ENCODE peak calls at places on chromosomes 11 and 22, in ten cellular contexts. K, I, C, F, V, L, W, H, Y and Z are unnamed samples. For H3K4me1, the result is how much of the 10 kb centered on the place peaks cover.

GRCh38 chr11:91303754-91304153 is 920.9 kb upstream of the FAT3 start:
- DNase-seq in V (no peak), C (no peak), L (peak), I (no peak), K (no peak), W (no peak), Y (no peak), H (no peak), F (no peak), Z (no peak)

GRCh38 chr11:127288926-127289325 is 288.4 kb upstream of the KIRREL3 start:
- DNase-seq in L (no peak), K (peak), H (no peak), V (no peak), I (no peak), Y (no peak), F (no peak), C (no peak), W (no peak), Z (no peak)

GRCh38 chr11:65854161-65854592 is 3.8 kb downstream of the CFL1 start:
- DNase-seq in C (no peak), L (no peak), I (peak), K (no peak), W (peak), H (no peak), F (peak), V (peak), Y (peak), Z (no peak)

GRCh38 chr11:60918251-60918940 is 4.4 kb downstream of the TMEM109 start:
- DNase-seq in K (no peak), L (no peak), W (peak), I (no peak), V (no peak), F (no peak), Y (no peak), H (no peak), C (no peak), Z (no peak)

GRCh38 chr22:35541254-35541748 is 670 bp downstream of the RASD2 start:
- DNase-seq in W (no peak), L (no peak), C (no peak), Y (peak), H (no peak), I (peak), F (peak), K (no peak), V (peak), Z (no peak)

GRCh38 chr11:281486-282161 is 3.4 kb downstream of the NLRP6 start:
- DNase-seq in W (no peak), F (no peak), V (no peak), C (no peak), K (no peak), L (no peak), I (peak), Y (no peak), H (no peak), Z (no peak)

GRCh38 chr11:128888034-128888985 is 2.8 kb upstream of the KCNJ5 start:
- DNase-seq in F (no peak), H (no peak), V (peak), K (no peak), I (no peak), Y (no peak), L (no peak), W (no peak), C (peak), Z (no peak)

GRCh38 chr11:27497284-27497866 is 9.2 kb downstream of the LIN7C start:
- DNase-seq in H (no peak), L (peak), C (no peak), W (no peak), K (no peak), Y (no peak), V (no peak), I (no peak), F (no peak), Z (no peak)

GRCh38 chr11:9015677-9016076 is 11.9 kb upstream of the NRIP3 start:
- DNase-seq in L (peak), C (peak), V (peak), W (peak), K (peak), I (peak), Y (peak), F (peak), H (peak), Z (peak)

GRCh38 chr11:108498046-108498815 is at the start of gene POGLUT3:
- DNase-seq in Y (peak), W (peak), K (peak), F (peak), I (peak), H (no peak), V (peak), L (peak), C (peak), Z (peak)

GRCh38 chr22:48900626-48901025 is 927.0 kb downstream of the BRD1 start:
- DNase-seq in V (no peak), Y (no peak), H (no peak), K (no peak), F (no peak), W (no peak), I (no peak), L (no peak), C (no peak), Z (no peak)

GRCh38 chr11:71129624-71130023 is 122.8 kb downstream of the SHANK2 start:
- DNase-seq in W (no peak), I (no peak), H (no peak), V (no peak), C (no peak), F (no peak), K (no peak), L (no peak), Y (no peak), Z (no peak)

GRCh38 chr11:44304091-44305084 is 5.6 kb downstream of the ALX4 start:
- DNase-seq in W (no peak), Y (no peak), C (no peak), F (no peak), L (no peak), K (no peak), I (no peak), V (no peak), H (no peak), Z (no peak)

DNA sequence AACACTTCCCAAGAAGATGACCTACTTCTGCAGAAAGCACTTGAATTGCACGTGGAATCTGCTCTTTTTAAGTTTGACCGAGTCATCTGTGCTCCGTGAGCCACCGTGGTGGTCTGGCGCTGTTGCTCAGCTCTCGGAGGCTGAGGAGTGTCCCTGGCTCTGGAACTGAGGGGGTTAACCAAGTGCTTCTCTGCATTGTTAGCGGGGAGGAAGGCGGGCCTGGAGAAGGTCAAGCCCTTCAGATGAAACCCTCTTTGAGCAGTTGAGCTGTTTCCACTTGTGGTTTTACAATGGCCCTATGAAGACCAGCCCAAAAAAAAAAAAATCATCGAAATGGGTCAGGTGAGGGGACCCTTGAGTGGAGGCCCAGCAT is 286.4 kb downstream of the NTM start:
- DNase-seq in C (no peak), V (no peak), F (no peak), L (no peak), K (no peak), I (no peak), H (no peak), W (no peak), Y (no peak), Z (no peak)
- TF ChIP-seq POLR2A in C (no peak), V (no peak), F (no peak), L (no peak), K (no peak), I (no peak), H (no peak), W (no peak), Y (no peak), Z (no peak)

GRCh38 chr11:95515379-95515778 is 274.2 kb downstream of the FAM76B start:
- DNase-seq in V (no peak), C (no peak), F (no peak), L (peak), Y (no peak), I (no peak), H (no peak), K (no peak), W (no peak), Z (no peak)
- H3K4me1 ChIP-seq in V (under half), C (under half), F (under half), L (under half), Y (under half), I (under half), H (under half), K (under half), W (under half), Z (under half)

GRCh38 chr11:122910775-122911174 is 28.2 kb downstream of the JHY start:
- DNase-seq in W (no peak), H (peak), I (no peak), Y (no peak), L (peak), V (no peak), C (no peak), K (no peak), F (no peak), Z (no peak)
- TF ChIP-seq CTCF in W (no peak), H (peak), I (peak), Y (no peak), L (peak), V (no peak), C (peak), K (peak), F (no peak), Z (no peak)

DNA sequence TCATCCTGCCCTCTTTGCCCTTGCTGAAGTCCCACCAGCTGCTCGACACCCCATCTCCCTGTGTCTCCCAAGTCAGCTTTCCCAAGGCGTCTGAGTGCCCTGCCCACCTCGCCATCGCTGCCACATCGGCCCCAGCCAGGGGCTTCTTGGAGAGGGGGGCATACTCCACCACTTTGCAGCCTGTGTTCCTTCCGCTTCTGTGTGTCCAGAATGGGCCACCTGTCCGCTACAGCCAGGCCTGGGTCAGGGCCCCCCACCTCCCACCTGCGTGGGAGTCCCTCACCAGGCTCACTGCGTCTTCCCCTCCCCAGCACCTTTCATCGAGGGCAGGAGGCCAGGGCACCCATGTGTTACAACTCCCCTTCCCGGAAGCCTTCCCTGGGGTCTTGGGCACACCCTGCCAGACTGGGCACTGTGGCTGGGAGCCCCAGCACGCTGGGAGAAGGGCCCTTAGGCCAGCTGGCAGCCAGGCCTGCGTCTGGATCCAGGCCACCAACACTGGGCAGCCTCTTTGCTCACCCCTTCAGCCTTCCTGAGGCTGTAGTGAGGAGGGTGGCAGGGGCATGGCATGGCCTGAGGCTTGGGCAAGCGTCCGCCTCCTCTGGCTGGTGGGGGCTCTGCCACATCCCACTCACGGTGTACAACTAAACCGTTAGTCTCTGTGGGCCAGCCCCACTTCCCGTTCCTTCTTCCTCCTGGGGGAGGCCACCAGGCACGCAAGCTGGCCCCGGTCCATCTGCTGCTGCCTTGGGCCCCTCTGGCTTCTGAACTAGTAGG is 13.4 kb downstream of the CPT1A start:
- DNase-seq in H (no peak), V (peak), W (peak), I (no peak), Y (peak), F (no peak), K (no peak), C (no peak), L (no peak), Z (no peak)
- TF ChIP-seq POLR2A in H (no peak), V (no peak), W (no peak), I (no peak), Y (no peak), F (no peak), K (no peak), C (no peak), L (no peak), Z (no peak)

DNA sequence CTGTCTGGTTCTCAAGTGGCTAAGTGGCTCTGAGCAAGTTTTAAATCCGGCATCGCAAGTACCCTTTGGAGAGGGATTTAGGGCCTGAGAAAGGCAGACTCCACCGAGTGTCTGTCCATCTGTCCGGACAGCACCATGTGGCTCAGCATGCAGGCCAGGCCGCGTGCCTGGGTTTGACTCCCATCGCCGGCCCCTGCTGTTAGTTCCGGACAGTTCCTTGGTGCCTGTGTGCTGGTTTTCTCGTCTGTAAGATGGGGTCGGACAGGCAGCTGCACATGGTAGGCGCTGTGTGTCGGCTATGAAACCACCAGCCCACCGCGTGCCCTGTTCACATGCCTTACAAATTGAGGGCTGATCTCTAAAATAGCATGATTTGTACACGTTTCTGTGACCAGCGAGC is 31.0 kb downstream of the NUP50 start:
- DNase-seq in V (no peak), L (no peak), I (no peak), H (no peak), C (no peak), W (no peak), F (no peak), Y (no peak), K (no peak), Z (no peak)
- H3K4me1 ChIP-seq in V (under half), L (under half), I (under half), H (under half), C (under half), W (under half), F (under half), Y (under half), K (under half), Z (under half)

GRCh38 chr11:19714387-19715363 is 2.0 kb downstream of the NAV2 start:
- DNase-seq in H (no peak), F (no peak), L (peak), K (peak), C (peak), I (peak), V (peak), Y (no peak), W (peak), Z (peak)
- TF ChIP-seq CTCF in H (no peak), F (no peak), L (peak), K (no peak), C (no peak), I (no peak), V (no peak), Y (no peak), W (no peak), Z (no peak)

GRCh38 chr11:63614136-63614664 is at the start of gene PLAAT3:
- DNase-seq in W (peak), Y (peak), I (peak), K (peak), C (no peak), V (peak), L (no peak), H (peak), F (peak), Z (peak)

GRCh38 chr11:63611395-63611747 is 2.9 kb downstream of the PLAAT3 start:
- DNase-seq in F (no peak), K (no peak), I (no peak), C (no peak), H (no peak), V (no peak), W (no peak), Y (no peak), L (no peak), Z (no peak)

GRCh38 chr11:63610604-63611394 is 3.4 kb downstream of the PLAAT3 start:
- DNase-seq in C (no peak), K (peak), Y (peak), I (peak), W (peak), F (no peak), L (no peak), H (no peak), V (no peak), Z (no peak)

GRCh38 chr11:63612181-63612580 is 2.1 kb downstream of the PLAAT3 start:
- DNase-seq in V (no peak), W (no peak), I (no peak), C (no peak), K (no peak), L (no peak), H (no peak), F (no peak), Y (no peak), Z (no peak)

DNA sequence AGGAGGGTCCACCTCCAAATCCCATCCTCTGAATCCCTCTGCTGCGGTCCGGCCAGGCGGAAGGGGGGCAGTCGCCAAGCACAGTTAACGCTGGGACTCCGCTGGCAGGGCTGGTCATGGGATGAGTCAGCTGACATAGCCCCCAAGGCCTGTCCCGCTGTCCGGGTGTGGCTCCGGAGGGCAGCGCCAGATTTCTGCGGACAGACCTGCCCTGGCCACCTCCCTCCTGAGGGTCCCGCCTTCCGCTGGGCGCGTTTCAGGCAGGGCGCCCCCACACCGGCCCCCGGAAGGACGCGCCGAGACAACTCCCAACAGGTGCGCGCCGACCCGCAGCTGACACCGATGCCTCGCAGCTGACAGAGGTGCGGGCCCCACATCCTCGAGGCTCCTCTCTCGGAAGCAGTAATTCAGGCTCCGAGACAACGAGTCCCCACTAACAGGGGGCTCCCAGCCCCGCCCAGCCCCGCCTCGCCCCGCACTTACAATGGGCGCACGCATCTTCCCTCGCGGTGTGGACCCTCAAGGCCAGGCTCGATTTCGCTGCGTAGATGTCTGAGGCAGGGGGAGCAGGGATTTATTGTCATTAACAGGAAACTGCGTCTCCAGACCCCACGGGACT is 607 bp downstream of the PLAAT3 start:
- DNase-seq in C (no peak), F (peak), I (peak), H (no peak), W (peak), L (no peak), K (peak), Y (peak), V (peak), Z (peak)
- TF ChIP-seq POLR2A in C (no peak), F (no peak), I (no peak), H (no peak), W (no peak), L (no peak), K (no peak), Y (no peak), V (no peak), Z (peak)

DNA sequence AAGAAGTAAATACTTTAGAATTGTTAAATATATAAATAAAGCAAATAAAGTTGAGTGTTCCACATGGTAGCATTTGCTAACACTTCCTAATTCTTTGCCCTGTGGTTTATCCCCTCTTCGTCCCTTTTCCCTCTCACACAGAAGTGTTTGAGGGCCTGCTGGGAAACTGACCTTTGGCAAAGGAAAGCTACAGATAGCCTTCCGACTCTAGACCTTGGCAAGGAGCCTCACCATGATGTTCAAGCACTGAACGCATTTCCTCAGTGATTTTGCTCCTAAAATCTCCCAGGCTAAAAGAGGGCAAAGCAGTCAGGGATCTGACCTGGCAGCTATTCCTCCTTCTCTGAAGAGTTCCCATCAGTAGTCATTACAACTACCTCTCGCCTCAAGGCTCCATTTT is 52.5 kb upstream of the HORMAD2 start:
- DNase-seq in H (no peak), V (no peak), L (no peak), W (no peak), I (peak), F (no peak), K (no peak), C (no peak), Y (peak), Z (no peak)
- H3K4me1 ChIP-seq in H (under half), V (under half), L (under half), W (under half), I (under half), F (under half), K (under half), C (under half), Y (under half), Z (under half)